ENCODE peak calls at places on chromosomes 13 and 19, in eight cellular contexts. One of them, this sample, is unnamed.

GRCh38 chr13:27171244-27171829 is at the start of gene USP12:
- DNase-seq in uterus: peak
- DNase-seq in ovary: no peak
- DNase-seq in tibial nerve: no peak
- DNase-seq in upper lobe of left lung: no peak
- DNase-seq in NB4: peak
- DNase-seq in A549: no peak
- DNase-seq in lower leg skin: no peak
- DNase-seq in this sample: no peak

GRCh38 chr19:3976495-3977241 is 5.8 kb upstream of the DAPK3 start:
- DNase-seq in ovary: peak
- DNase-seq in lower leg skin: no peak
- DNase-seq in tibial nerve: no peak
- DNase-seq in upper lobe of left lung: peak
- DNase-seq in A549: no peak
- DNase-seq in NB4: peak
- DNase-seq in uterus: no peak
- DNase-seq in this sample: peak

GRCh38 chr13:112067121-112067741 is at the start of gene SOX1:
- DNase-seq in uterus: no peak
- DNase-seq in tibial nerve: no peak
- DNase-seq in ovary: no peak
- DNase-seq in NB4: no peak
- DNase-seq in lower leg skin: no peak
- DNase-seq in upper lobe of left lung: peak
- DNase-seq in A549: no peak
- DNase-seq in this sample: no peak

GRCh38 chr13:97911311-97912138 is 42.0 kb upstream of the IPO5 start:
- DNase-seq in uterus: no peak
- DNase-seq in upper lobe of left lung: no peak
- DNase-seq in NB4: peak
- DNase-seq in tibial nerve: no peak
- DNase-seq in lower leg skin: no peak
- DNase-seq in A549: peak
- DNase-seq in ovary: no peak
- DNase-seq in this sample: no peak

GRCh38 chr13:34001357-34001756 is 183.4 kb downstream of the RFC3 start:
- DNase-seq in lower leg skin: no peak
- DNase-seq in tibial nerve: no peak
- DNase-seq in NB4: no peak
- DNase-seq in uterus: no peak
- DNase-seq in A549: no peak
- DNase-seq in ovary: no peak
- DNase-seq in upper lobe of left lung: no peak
- DNase-seq in this sample: no peak

GRCh38 chr19:31478241-31478640 is 129.0 kb upstream of the TSHZ3 start:
- DNase-seq in ovary: no peak
- DNase-seq in NB4: no peak
- DNase-seq in upper lobe of left lung: no peak
- DNase-seq in A549: no peak
- DNase-seq in tibial nerve: no peak
- DNase-seq in uterus: no peak
- DNase-seq in lower leg skin: no peak
- DNase-seq in this sample: no peak

GRCh38 chr13:105202384-105202783 is 1333.1 kb downstream of the EFNB2 start:
- DNase-seq in NB4: peak
- DNase-seq in ovary: no peak
- DNase-seq in tibial nerve: no peak
- DNase-seq in lower leg skin: no peak
- DNase-seq in upper lobe of left lung: no peak
- DNase-seq in A549: peak
- DNase-seq in uterus: no peak
- DNase-seq in this sample: no peak

GRCh38 chr19:50854636-50855410 is at the start of gene KLK3:
- DNase-seq in ovary: no peak
- DNase-seq in NB4: peak
- DNase-seq in upper lobe of left lung: no peak
- DNase-seq in A549: no peak
- DNase-seq in tibial nerve: no peak
- DNase-seq in lower leg skin: no peak
- DNase-seq in uterus: no peak
- DNase-seq in this sample: no peak

DNA sequence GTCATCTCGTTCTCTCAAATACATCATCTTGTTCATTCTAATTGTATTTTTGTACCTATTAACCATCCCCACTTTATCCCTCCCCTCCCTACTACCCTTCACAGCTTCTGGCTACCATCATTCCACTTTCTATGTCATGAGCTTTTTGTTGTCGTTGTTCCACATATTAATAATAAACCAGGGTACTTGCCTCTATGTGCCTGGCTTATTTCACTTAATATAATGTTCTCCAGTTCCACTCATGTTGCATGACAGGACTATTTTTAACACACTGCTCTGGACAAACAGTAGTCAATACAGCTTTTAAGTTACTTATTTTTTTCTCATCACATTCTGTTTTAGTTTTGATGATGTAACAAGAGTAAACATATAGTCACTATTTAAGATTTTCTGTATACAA is 872.3 kb downstream of the SLITRK1 start:
- DNase-seq in A549: no peak
- DNase-seq in lower leg skin: no peak
- DNase-seq in upper lobe of left lung: no peak
- DNase-seq in ovary: no peak
- DNase-seq in tibial nerve: no peak
- DNase-seq in NB4: no peak
- DNase-seq in uterus: no peak
- DNase-seq in this sample: no peak
- TF ChIP-seq POLR2A in A549: no peak
- TF ChIP-seq POLR2A in lower leg skin: no peak
- TF ChIP-seq POLR2A in upper lobe of left lung: no peak
- TF ChIP-seq POLR2A in ovary: no peak
- TF ChIP-seq POLR2A in tibial nerve: no peak
- TF ChIP-seq POLR2A in NB4: no peak
- TF ChIP-seq POLR2A in uterus: no peak
- TF ChIP-seq POLR2A in this sample: no peak

DNA sequence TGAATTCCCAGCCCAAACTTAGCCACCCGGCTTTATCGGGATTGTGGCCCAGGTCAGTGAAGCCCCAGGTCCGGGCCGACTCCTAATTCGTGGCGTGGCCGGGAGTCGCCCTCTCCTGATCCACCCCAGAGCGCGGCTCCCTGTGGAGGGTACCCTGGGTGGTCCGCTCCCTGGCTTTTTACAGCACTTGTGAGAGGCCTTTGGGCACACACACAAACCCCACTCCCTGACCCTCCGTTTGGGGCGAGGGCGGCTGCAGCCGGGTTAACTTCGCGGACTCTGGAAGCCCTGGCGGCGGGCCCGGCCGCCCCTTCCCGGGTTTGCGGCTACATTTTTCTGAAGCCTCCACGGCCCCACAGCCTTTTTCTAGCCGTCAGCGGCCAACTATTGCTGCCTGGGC is 56.5 kb downstream of the ZNF568 start:
- DNase-seq in lower leg skin: no peak
- DNase-seq in tibial nerve: no peak
- DNase-seq in NB4: no peak
- DNase-seq in uterus: no peak
- DNase-seq in upper lobe of left lung: no peak
- DNase-seq in ovary: no peak
- DNase-seq in A549: no peak
- DNase-seq in this sample: no peak
- H3K4me3 ChIP-seq in lower leg skin: peak
- H3K4me3 ChIP-seq in tibial nerve: peak
- H3K4me3 ChIP-seq in NB4: no peak
- H3K4me3 ChIP-seq in uterus: peak
- H3K4me3 ChIP-seq in upper lobe of left lung: peak
- H3K4me3 ChIP-seq in ovary: peak
- H3K4me3 ChIP-seq in A549: no peak
- H3K4me3 ChIP-seq in this sample: peak

GRCh38 chr19:33373701-33374405 is at the start of gene CEBPG:
- DNase-seq in uterus: peak
- DNase-seq in lower leg skin: peak
- DNase-seq in upper lobe of left lung: peak
- DNase-seq in A549: no peak
- DNase-seq in tibial nerve: no peak
- DNase-seq in ovary: peak
- DNase-seq in NB4: peak
- DNase-seq in this sample: peak
- TF ChIP-seq POLR2A in uterus: peak
- TF ChIP-seq POLR2A in lower leg skin: peak
- TF ChIP-seq POLR2A in upper lobe of left lung: peak
- TF ChIP-seq POLR2A in A549: peak
- TF ChIP-seq POLR2A in tibial nerve: no peak
- TF ChIP-seq POLR2A in ovary: peak
- TF ChIP-seq POLR2A in NB4: peak
- TF ChIP-seq POLR2A in this sample: peak

DNA sequence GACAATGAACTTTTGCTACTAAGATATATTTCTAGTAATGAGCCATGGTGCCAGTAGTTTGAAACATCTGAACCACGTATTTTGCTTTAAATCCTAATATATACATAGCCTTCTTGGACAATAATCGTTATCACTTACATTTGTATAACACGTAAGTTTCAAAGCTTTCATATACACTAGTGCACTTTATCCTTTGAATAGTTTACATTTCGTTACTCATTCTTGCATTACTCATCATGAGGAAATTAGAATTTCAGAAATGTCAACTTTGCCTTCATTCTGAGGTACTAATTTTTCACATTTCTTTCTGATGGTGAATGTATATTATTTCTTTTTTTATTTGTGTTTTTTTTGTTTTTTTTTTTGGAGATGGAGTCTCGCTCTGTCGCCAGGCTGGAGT is 5.8 kb downstream of the KBTBD7 start:
- DNase-seq in NB4: no peak
- DNase-seq in upper lobe of left lung: no peak
- DNase-seq in ovary: no peak
- DNase-seq in A549: no peak
- DNase-seq in tibial nerve: no peak
- DNase-seq in lower leg skin: no peak
- DNase-seq in uterus: no peak
- DNase-seq in this sample: no peak
- H3K4me3 ChIP-seq in NB4: no peak
- H3K4me3 ChIP-seq in upper lobe of left lung: no peak
- H3K4me3 ChIP-seq in ovary: no peak
- H3K4me3 ChIP-seq in A549: no peak
- H3K4me3 ChIP-seq in tibial nerve: no peak
- H3K4me3 ChIP-seq in lower leg skin: no peak
- H3K4me3 ChIP-seq in uterus: no peak
- H3K4me3 ChIP-seq in this sample: no peak

DNA sequence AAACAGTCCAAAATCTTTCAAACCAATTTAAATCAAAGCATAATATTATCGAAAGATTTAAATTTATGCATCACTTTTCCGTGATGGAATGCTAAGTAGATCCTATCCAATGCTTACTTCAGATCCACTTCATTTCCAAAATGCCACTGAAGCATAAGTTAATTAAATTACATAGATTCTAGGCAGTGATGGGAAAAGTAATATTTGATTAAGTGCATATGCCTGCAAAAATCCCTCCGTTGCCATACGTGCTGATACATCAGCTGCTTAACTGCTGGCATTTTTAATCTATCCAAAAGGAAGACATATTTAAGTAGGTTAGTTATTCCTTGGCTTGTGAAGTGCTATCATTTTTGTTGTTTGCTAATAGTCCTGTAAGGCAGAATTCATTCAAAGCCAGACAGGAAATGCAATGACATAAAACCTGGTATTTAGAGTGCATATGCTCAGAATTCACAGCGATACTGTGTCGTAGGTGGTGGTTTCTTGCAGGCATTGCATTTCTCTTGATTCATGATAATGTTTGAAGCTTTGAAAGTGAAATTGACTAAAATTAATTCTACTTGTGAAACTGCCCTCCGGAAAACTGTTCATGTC is 738.3 kb upstream of the GPC6 start:
- DNase-seq in uterus: no peak
- DNase-seq in lower leg skin: no peak
- DNase-seq in NB4: no peak
- DNase-seq in upper lobe of left lung: no peak
- DNase-seq in A549: no peak
- DNase-seq in tibial nerve: no peak
- DNase-seq in ovary: no peak
- DNase-seq in this sample: no peak
- TF ChIP-seq POLR2A in uterus: no peak
- TF ChIP-seq POLR2A in lower leg skin: no peak
- TF ChIP-seq POLR2A in NB4: no peak
- TF ChIP-seq POLR2A in upper lobe of left lung: no peak
- TF ChIP-seq POLR2A in A549: no peak
- TF ChIP-seq POLR2A in tibial nerve: no peak
- TF ChIP-seq POLR2A in ovary: no peak
- TF ChIP-seq POLR2A in this sample: no peak

This sample was measured in gastrocnemius medialis.